ENCODE peak calls at places on chromosomes 5 and 9, in five cellular contexts. G, L, Y, M and P are unnamed samples.

GRCh38 chr9:672833-673232 is 168.7 kb upstream of the DMRT1 start:
- DNase-seq in G (no peak), L (no peak), Y (no peak), M (no peak), P (no peak)

GRCh38 chr9:4678679-4679267 is 596 bp upstream of the CDC37L1 start:
- DNase-seq in G (peak), L (peak), Y (no peak), M (no peak), P (peak)

GRCh38 chr5:168443950-168444700 is 42.1 kb upstream of the RARS1 start:
- DNase-seq in G (no peak), L (no peak), Y (no peak), M (no peak), P (no peak)

GRCh38 chr9:98117984-98118639 is 910 bp downstream of the TRIM14 start:
- DNase-seq in G (peak), L (no peak), Y (no peak), M (no peak), P (no peak)

GRCh38 chr5:110809006-110809405 is 70.2 kb downstream of the SLC25A46 start:
- DNase-seq in G (no peak), L (no peak), Y (no peak), M (no peak), P (no peak)

GRCh38 chr5:6903934-6904333 is 190.7 kb downstream of the TENT4A start:
- DNase-seq in G (no peak), L (no peak), Y (no peak), M (no peak), P (no peak)

GRCh38 chr9:129071526-129072131 is 9.3 kb upstream of the DOLPP1 start:
- DNase-seq in G (no peak), L (no peak), Y (no peak), M (no peak), P (no peak)

GRCh38 chr5:174355208-174355612 is 309.7 kb downstream of the NSG2 start:
- DNase-seq in G (peak), L (no peak), Y (no peak), M (no peak), P (no peak)

GRCh38 chr9:93080406-93080805 is 15.6 kb upstream of the CARD19 start:
- DNase-seq in G (no peak), L (no peak), Y (no peak), M (no peak), P (no peak)

GRCh38 chr9:113581865-113582697 is 118.6 kb downstream of the RGS3 start:
- DNase-seq in G (peak), L (peak), Y (peak), M (peak), P (no peak)

GRCh38 chr9:98191615-98192502 is 578 bp downstream of the CORO2A start:
- DNase-seq in G (peak), L (peak), Y (no peak), M (no peak), P (peak)

GRCh38 chr5:6601271-6601670 is 31.6 kb downstream of the NSUN2 start:
- DNase-seq in G (no peak), L (no peak), Y (no peak), M (no peak), P (peak)

GRCh38 chr5:132797651-132798050 is 15.5 kb upstream of the SOWAHA start:
- DNase-seq in G (no peak), L (no peak), Y (no peak), M (no peak), P (peak)

GRCh38 chr9:17075758-17076485 is 58.9 kb upstream of the CNTLN start:
- DNase-seq in G (no peak), L (no peak), Y (no peak), M (no peak), P (no peak)

GRCh38 chr5:72752909-72753308 is 63.6 kb upstream of the TNPO1 start:
- DNase-seq in G (no peak), L (no peak), Y (no peak), M (no peak), P (no peak)

GRCh38 chr5:168656633-168657032 is 77.5 kb upstream of the PANK3 start:
- DNase-seq in G (no peak), L (no peak), Y (no peak), M (no peak), P (no peak)

GRCh38 chr9:134192951-134193731 is 28.8 kb upstream of the RNU6ATAC start:
- DNase-seq in G (peak), L (no peak), Y (no peak), M (no peak), P (no peak)

GRCh38 chr5:150548123-150548522 is 40.2 kb downstream of the NDST1 start:
- DNase-seq in G (no peak), L (no peak), Y (no peak), M (no peak), P (no peak)

GRCh38 chr5:142095035-142095434 is 13.5 kb upstream of the NDFIP1 start:
- DNase-seq in G (no peak), L (no peak), Y (no peak), M (no peak), P (no peak)

GRCh38 chr5:179154991-179155955 is 95.1 kb downstream of the ZNF354C start:
- DNase-seq in G (no peak), L (no peak), Y (no peak), M (no peak), P (no peak)

GRCh38 chr9:79470957-79471356 is 100.8 kb upstream of the TLE4 start:
- DNase-seq in G (no peak), L (no peak), Y (no peak), M (no peak), P (no peak)

GRCh38 chr5:170603101-170603500 is 99.3 kb downstream of the KCNIP1 start:
- DNase-seq in G (no peak), L (no peak), Y (no peak), M (no peak), P (no peak)

GRCh38 chr5:113166710-113167366 is 190.2 kb downstream of the DCP2 start:
- DNase-seq in G (peak), L (no peak), Y (no peak), M (no peak), P (no peak)

GRCh38 chr9:93261281-93261680 is 77.3 kb downstream of the WNK2 start:
- DNase-seq in G (no peak), L (no peak), Y (no peak), M (no peak), P (no peak)

GRCh38 chr5:73433982-73434342 is 14.6 kb downstream of the FOXD1 start:
- DNase-seq in G (no peak), L (no peak), Y (no peak), M (no peak), P (no peak)

GRCh38 chr5:63963080-63963735 is 963 bp upstream of the HTR1A start:
- DNase-seq in G (peak), L (peak), Y (peak), M (no peak), P (peak)

GRCh38 chr9:135962696-135963307 is 1.6 kb upstream of the UBAC1 start:
- DNase-seq in G (no peak), L (no peak), Y (no peak), M (no peak), P (no peak)

GRCh38 chr9:92378825-92379535 is 25.4 kb downstream of the OGN start:
- DNase-seq in G (peak), L (no peak), Y (no peak), M (no peak), P (no peak)

GRCh38 chr5:33272288-33272687 is 168.5 kb upstream of the TARS1 start:
- DNase-seq in G (peak), L (no peak), Y (no peak), M (no peak), P (no peak)

GRCh38 chr9:95224371-95225015 is 93.0 kb downstream of the FANCC start:
- DNase-seq in G (no peak), L (no peak), Y (no peak), M (no peak), P (no peak)

GRCh38 chr5:432928-433791 is 9.8 kb upstream of the EXOC3 start:
- DNase-seq in G (no peak), L (no peak), Y (no peak), M (no peak), P (no peak)

GRCh38 chr9:107336718-107337360 is 53.8 kb downstream of the RAD23B start:
- DNase-seq in G (peak), L (no peak), Y (no peak), M (no peak), P (peak)

GRCh38 chr9:134770972-134771971 is 109.3 kb upstream of the FCN2 start:
- DNase-seq in G (no peak), L (no peak), Y (no peak), M (no peak), P (no peak)

GRCh38 chr9:133780404-133780945 is 42.3 kb upstream of the SARDH start:
- DNase-seq in G (no peak), L (no peak), Y (no peak), M (no peak), P (no peak)

GRCh38 chr5:95148453-95148852 is 136.4 kb downstream of the MCTP1 start:
- DNase-seq in G (no peak), L (no peak), Y (no peak), M (no peak), P (no peak)

GRCh38 chr9:3436629-3437028 is 89.2 kb downstream of the RFX3 start:
- DNase-seq in G (no peak), L (no peak), Y (no peak), M (no peak), P (no peak)

GRCh38 chr5:116476903-116477537 is 97.6 kb downstream of the SEMA6A start:
- DNase-seq in G (no peak), L (no peak), Y (no peak), M (no peak), P (no peak)

GRCh38 chr9:137982132-137982666 is 104.6 kb downstream of the CACNA1B start:
- DNase-seq in G (no peak), L (no peak), Y (no peak), M (no peak), P (no peak)